ENCODE peak calls at places on chromosomes 16 and 17, in six cellular contexts. H is CD4-positive, alpha-beta memory T cell; B is HCT116; L is body of pancreas; R is lung; D is A549. E is an unnamed sample. For H3K4me1, the result is how much of the 10 kb centered on the place peaks cover.

GRCh38 chr16:87033541-87034300 is 283.5 kb downstream of the C16orf95 start:
- DNase-seq in H (no peak), B (no peak), L (no peak), R (no peak), D (no peak), E (no peak)

GRCh38 chr17:37756060-37756459 is 11.2 kb upstream of the HNF1B start:
- DNase-seq in H (no peak), B (no peak), L (no peak), R (no peak), D (peak), E (no peak)

GRCh38 chr17:79943354-79944241 is 92.1 kb downstream of the TBC1D16 start:
- DNase-seq in H (no peak), B (no peak), L (peak), R (no peak), D (no peak), E (peak)

GRCh38 chr16:27430923-27431484 is 29.0 kb downstream of the IL21R start:
- DNase-seq in H (no peak), B (no peak), L (no peak), R (peak), D (no peak), E (no peak)

GRCh38 chr17:50893183-50893993 is 27.2 kb upstream of the TOB1 start:
- DNase-seq in H (no peak), B (peak), L (peak), R (no peak), D (peak), E (no peak)

GRCh38 chr16:68737730-68738590 is 868 bp downstream of the CDH1 start:
- DNase-seq in H (no peak), B (no peak), L (peak), R (peak), D (peak), E (no peak)

GRCh38 chr16:12543700-12544476 is 259.8 kb downstream of the CPPED1 start:
- DNase-seq in H (no peak), B (no peak), L (no peak), R (no peak), D (no peak), E (no peak)

GRCh38 chr17:15257316-15257925 is 7.7 kb downstream of the PMP22 start:
- DNase-seq in H (peak), B (peak), L (peak), R (peak), D (peak), E (peak)

GRCh38 chr17:69608808-69609494 is 194.5 kb downstream of the MAP2K6 start:
- DNase-seq in H (no peak), B (no peak), L (no peak), R (no peak), D (peak), E (no peak)

GRCh38 chr17:77049440-77049839 is 91.3 kb upstream of the SEC14L1 start:
- DNase-seq in H (no peak), B (peak), L (no peak), R (no peak), D (no peak), E (no peak)

GRCh38 chr17:58311429-58311894 is 17.1 kb downstream of the TSPOAP1 start:
- DNase-seq in H (no peak), B (no peak), L (no peak), R (no peak), D (no peak), E (no peak)

GRCh38 chr16:10883004-10883403 is 6.0 kb downstream of the CIITA start:
- DNase-seq in H (no peak), B (no peak), L (no peak), R (peak), D (no peak), E (no peak)

GRCh38 chr16:81686391-81687182 is 92.5 kb upstream of the PLCG2 start:
- DNase-seq in H (no peak), B (no peak), L (no peak), R (no peak), D (no peak), E (no peak)

DNA sequence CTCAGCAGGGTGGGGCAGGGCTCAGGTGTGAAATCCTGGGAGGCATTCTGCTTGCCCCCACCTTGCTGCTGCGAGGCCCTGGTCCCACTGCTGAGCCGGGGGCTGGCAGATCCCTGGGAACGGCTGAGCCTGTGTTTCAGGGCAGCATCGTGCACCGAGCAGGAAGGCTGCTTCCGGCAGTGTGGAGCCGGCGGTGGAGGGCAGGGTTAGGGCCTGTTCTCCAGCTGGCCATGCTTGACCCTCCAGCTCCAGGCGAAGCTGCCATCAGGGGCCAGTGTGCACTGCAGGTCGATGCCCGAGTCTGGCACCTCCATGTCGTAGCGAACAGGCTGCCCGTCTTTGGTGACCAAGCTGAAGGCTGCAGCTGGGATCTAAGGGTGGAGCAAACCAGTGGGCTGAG is 2.5 kb upstream of the SPATA32 start:
- DNase-seq in H (no peak), B (no peak), L (no peak), R (no peak), D (no peak), E (no peak)
- H3K4me1 ChIP-seq in H (under half), B (under half), L (under half), R (under half), D (half or more), E (under half)

GRCh38 chr17:59647288-59647687 is 27.6 kb downstream of the CLTC start:
- DNase-seq in H (no peak), B (no peak), L (no peak), R (no peak), D (no peak), E (no peak)

GRCh38 chr17:59643159-59643857 is 23.6 kb downstream of the CLTC start:
- DNase-seq in H (no peak), B (no peak), L (no peak), R (no peak), D (no peak), E (no peak)

GRCh38 chr17:59638553-59638952 is 18.9 kb downstream of the CLTC start:
- DNase-seq in H (no peak), B (no peak), L (no peak), R (no peak), D (no peak), E (no peak)

GRCh38 chr17:59642535-59642934 is 22.8 kb downstream of the CLTC start:
- DNase-seq in H (no peak), B (no peak), L (no peak), R (no peak), D (no peak), E (no peak)

DNA sequence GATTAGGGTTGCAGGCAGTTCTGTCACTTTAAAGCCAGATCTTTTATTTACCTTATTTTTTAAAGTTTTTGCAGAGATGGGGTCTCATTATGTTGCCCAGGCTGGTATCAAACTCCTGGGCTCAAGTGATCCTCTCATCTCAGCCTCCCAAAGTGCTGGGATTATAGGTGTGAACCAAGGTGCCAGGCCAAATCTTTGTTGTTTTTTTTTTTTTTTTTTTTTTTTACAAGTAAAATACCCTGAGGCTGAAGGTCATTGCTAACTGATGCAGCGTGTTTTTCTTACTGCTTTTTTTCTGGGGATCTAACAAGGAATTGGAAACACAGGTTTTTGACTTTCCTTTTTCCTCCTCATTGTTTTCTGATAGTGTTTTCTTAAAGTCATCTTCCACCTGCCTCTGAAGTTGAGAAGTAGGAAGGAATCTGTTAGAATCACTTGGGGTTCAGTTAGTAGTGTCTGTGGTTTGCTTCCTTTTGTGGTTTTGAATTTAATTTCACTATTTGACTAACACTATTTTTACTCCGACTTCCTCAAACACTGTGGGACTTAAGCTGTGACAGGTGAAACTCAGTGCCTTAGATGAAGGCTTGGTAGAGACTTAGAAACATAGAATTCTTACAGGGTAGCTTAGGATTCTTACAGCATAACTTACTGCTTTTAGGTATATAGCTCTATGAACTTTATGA is 22.2 kb downstream of the CLTC start:
- DNase-seq in H (no peak), B (no peak), L (no peak), R (no peak), D (no peak), E (no peak)
- H3K4me1 ChIP-seq in H (half or more), B (under half), L (under half), R (under half), D (under half), E (under half)

GRCh38 chr16:57489229-57489628 is 2.9 kb upstream of the DOK4 start:
- DNase-seq in H (no peak), B (no peak), L (no peak), R (no peak), D (no peak), E (peak)

GRCh38 chr16:57485091-57485915 is 990 bp downstream of the DOK4 start:
- DNase-seq in H (no peak), B (no peak), L (no peak), R (no peak), D (no peak), E (peak)

GRCh38 chr16:57484515-57485005 is 1.7 kb downstream of the DOK4 start:
- DNase-seq in H (no peak), B (no peak), L (no peak), R (no peak), D (no peak), E (peak)

GRCh38 chr16:57485916-57486857 is at the start of gene DOK4:
- DNase-seq in H (peak), B (no peak), L (peak), R (peak), D (peak), E (peak)

DNA sequence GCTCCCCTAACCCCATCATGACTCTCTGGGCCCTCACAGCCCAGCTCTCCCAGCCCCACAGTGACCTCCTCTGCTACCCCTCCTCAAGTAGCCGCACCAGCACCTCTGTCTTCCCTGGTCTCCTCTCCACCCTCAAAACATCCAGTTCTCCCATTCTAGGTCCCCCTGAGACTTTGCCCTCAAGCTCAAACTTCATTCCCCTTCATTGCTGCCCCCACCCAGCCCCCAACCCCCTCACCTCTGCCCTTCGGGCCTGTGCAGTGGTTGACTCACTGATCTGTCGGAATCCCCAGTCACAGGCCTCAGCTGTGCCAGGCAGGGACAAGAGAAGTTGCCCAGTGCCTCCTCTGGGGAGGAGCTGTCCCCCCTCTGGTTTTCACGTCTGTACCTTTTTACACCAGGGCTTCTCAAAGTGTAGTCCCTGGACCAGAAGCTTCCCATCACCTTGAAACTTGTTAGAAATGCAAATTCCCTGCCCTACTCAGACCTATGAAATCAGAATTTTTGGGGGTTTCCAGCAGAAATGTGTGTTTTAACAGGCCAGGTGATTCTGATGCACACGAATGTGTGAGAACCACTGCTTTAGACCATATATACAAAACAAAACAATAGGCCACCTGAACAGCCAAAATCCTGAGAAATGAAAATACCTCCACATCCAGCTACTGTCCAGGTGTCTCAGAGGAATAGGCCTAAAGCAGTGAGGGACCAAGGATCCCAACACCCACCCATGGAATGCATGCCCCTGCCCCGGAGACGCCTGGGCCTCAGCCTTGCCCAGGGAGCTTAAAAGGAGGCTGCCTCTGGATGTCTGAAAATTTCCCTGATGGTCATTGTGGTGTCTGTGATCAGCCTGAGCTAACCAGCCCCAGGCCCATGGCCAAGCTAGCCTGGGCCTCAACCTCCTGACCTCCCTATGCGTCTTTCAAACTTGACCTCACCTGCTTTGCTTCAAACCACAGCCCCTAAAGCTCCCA is 853 bp upstream of the DOK4 start:
- DNase-seq in H (no peak), B (no peak), L (no peak), R (no peak), D (no peak), E (no peak)
- H3K4me1 ChIP-seq in H (under half), B (under half), L (under half), R (under half), D (under half), E (under half)

GRCh38 chr17:30600830-30601494 is 123.8 kb downstream of the GOSR1 start:
- DNase-seq in H (no peak), B (no peak), L (peak), R (peak), D (peak), E (no peak)

GRCh38 chr17:30605027-30605426 is 127.8 kb downstream of the GOSR1 start:
- DNase-seq in H (no peak), B (no peak), L (no peak), R (no peak), D (no peak), E (no peak)

GRCh38 chr17:30600062-30600829 is 123.0 kb downstream of the GOSR1 start:
- DNase-seq in H (peak), B (peak), L (peak), R (peak), D (peak), E (peak)

GRCh38 chr17:30599424-30600061 is 122.3 kb downstream of the GOSR1 start:
- DNase-seq in H (no peak), B (no peak), L (no peak), R (no peak), D (no peak), E (no peak)

DNA sequence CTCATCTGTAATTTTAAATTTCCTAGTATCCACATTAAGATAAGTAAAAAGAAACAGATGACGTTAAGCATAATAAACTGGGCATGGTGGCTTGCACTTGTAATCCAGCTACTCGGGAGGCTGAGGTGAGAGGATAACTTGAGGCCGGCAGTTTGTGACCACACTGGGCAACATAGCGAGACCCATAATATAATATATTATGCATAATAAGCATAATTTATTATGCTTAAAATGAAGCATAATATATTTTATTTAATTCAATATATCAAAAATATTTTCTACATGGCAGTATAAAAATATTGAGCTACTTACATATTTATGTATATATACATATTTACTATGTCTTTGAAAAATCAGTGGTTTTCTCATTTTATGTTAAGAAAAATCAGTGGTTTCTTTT is 128.3 kb downstream of the GOSR1 start:
- DNase-seq in H (no peak), B (no peak), L (no peak), R (no peak), D (no peak), E (no peak)
- H3K4me1 ChIP-seq in H (under half), B (under half), L (under half), R (under half), D (under half), E (under half)

GRCh38 chr17:82283208-82283749 is 9.8 kb upstream of the CSNK1D start:
- DNase-seq in H (no peak), B (no peak), L (no peak), R (no peak), D (peak), E (peak)

GRCh38 chr17:82287849-82288601 is 14.5 kb upstream of the CSNK1D start:
- DNase-seq in H (no peak), B (peak), L (peak), R (peak), D (peak), E (peak)

GRCh38 chr17:82282239-82283207 is 9.0 kb upstream of the CSNK1D start:
- DNase-seq in H (no peak), B (no peak), L (no peak), R (no peak), D (no peak), E (peak)

GRCh38 chr17:82287013-82287848 is 13.7 kb upstream of the CSNK1D start:
- DNase-seq in H (no peak), B (no peak), L (no peak), R (no peak), D (no peak), E (no peak)

GRCh38 chr17:82285141-82285540 is 11.6 kb upstream of the CSNK1D start:
- DNase-seq in H (no peak), B (no peak), L (no peak), R (no peak), D (no peak), E (no peak)
- H3K4me1 ChIP-seq in H (under half), B (half or more), L (half or more), R (under half), D (half or more), E (under half)

GRCh38 chr17:27542841-27543463 is 86.7 kb downstream of the KSR1 start:
- DNase-seq in H (no peak), B (no peak), L (no peak), R (no peak), D (no peak), E (no peak)

GRCh38 chr17:27541326-27542023 is 85.2 kb downstream of the KSR1 start:
- DNase-seq in H (no peak), B (no peak), L (no peak), R (no peak), D (no peak), E (no peak)

GRCh38 chr17:27544350-27545131 is 86.4 kb upstream of the LGALS9 start:
- DNase-seq in H (peak), B (no peak), L (no peak), R (no peak), D (no peak), E (no peak)

GRCh38 chr17:27543958-27544349 is 87.0 kb upstream of the LGALS9 start:
- DNase-seq in H (no peak), B (no peak), L (no peak), R (no peak), D (no peak), E (no peak)

DNA sequence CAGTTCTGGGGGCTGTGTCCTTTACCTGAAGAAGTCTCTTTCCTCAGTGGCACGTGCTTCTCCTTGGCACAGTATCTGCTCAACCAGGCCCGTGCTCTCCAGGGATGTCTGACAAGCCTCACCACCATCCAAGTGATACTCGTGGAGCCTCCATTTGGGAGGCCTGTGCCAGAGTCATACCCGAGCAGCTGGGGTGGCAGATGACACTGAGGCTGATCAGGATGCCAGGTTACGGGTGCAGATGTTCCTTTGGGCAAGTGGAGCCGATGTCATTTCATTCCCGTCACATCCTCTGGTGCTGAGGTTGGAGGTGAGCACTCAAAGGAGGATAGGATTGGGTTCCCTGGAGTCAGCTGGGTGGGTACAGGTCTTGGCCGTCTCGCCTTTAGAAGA is 87.2 kb downstream of the KSR1 start:
- DNase-seq in H (no peak), B (no peak), L (no peak), R (no peak), D (no peak), E (no peak)
- H3K4me1 ChIP-seq in H (under half), B (under half), L (half or more), R (under half), D (half or more), E (under half)

DNA sequence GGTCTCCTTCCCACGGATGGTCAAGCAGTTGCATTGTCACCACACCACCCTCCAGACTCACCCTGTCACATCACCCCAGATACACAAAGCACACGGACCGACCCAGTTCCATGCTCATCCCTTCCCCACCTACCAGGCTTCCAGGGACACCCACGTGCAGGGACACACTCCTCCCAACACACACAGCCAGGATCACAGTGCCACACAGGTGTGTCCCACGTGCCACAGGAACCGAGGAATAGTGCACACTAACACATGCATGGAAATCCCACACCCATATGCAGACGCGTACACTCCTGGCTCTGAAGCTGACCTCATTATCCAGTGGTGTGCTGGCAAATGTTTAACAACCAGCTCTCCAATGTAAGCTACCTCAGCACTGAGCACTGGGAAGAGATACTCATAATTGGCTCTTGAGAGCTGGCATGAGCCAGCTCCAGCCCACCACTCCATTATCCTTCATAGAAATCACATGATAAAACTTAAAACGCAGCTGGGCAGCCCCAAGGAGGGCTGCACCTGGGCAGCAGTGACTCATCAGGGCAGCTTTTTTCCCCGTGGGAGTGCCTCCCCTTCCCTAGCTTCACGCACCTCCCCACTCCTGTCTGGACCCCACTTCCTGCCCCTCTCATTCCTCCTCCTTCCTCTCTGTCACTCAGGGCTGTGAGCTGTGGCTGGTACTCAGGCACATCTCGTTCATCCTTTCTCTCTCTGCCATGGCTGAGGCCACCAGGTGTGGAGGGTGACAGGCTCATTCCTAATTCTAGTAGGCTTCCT is 15.0 kb upstream of the TBX21 start:
- DNase-seq in H (peak), B (no peak), L (no peak), R (no peak), D (no peak), E (no peak)
- H3K4me1 ChIP-seq in H (half or more), B (under half), L (under half), R (under half), D (under half), E (under half)

E was measured in BE2C.